ENCODE peak calls at places on chromosome 17, in ten cellular contexts. J, Q, N, D, C, O, U, R, S and L are unnamed samples.

GRCh38 chr17:21677126-21677910 is 15.0 kb upstream of the KCNJ18 start:
- DNase-seq in J (no peak), Q (no peak), N (no peak), D (no peak), C (no peak), O (no peak), U (no peak), R (no peak), S (no peak), L (no peak)

GRCh38 chr17:50945779-50946222 is 79.6 kb upstream of the TOB1 start:
- DNase-seq in J (no peak), Q (no peak), N (no peak), D (peak), C (no peak), O (no peak), U (no peak), R (no peak), S (no peak), L (no peak)

GRCh38 chr17:77301694-77302087 is 160.9 kb downstream of the SEC14L1 start:
- DNase-seq in J (no peak), Q (no peak), N (no peak), D (no peak), C (no peak), O (no peak), U (no peak), R (no peak), S (no peak), L (no peak)

GRCh38 chr17:48241770-48242497 is 134.4 kb downstream of the SNX11 start:
- DNase-seq in J (no peak), Q (no peak), N (no peak), D (no peak), C (no peak), O (no peak), U (no peak), R (no peak), S (no peak), L (no peak)

GRCh38 chr17:81034779-81035388 is at the start of gene BAIAP2:
- DNase-seq in J (peak), Q (peak), N (peak), D (peak), C (peak), O (peak), U (peak), R (peak), S (peak), L (peak)

GRCh38 chr17:36921131-36921851 is 16.0 kb upstream of the LHX1 start:
- DNase-seq in J (peak), Q (no peak), N (no peak), D (no peak), C (peak), O (peak), U (no peak), R (peak), S (no peak), L (peak)

GRCh38 chr17:58112970-58113631 is 29.9 kb downstream of the DYNLL2 start:
- DNase-seq in J (peak), Q (peak), N (peak), D (peak), C (peak), O (peak), U (peak), R (peak), S (peak), L (peak)

GRCh38 chr17:59746849-59747445 is 39.5 kb downstream of the VMP1 start:
- DNase-seq in J (peak), Q (no peak), N (peak), D (peak), C (peak), O (peak), U (no peak), R (peak), S (no peak), L (no peak)

GRCh38 chr17:16449121-16449570 is 33.8 kb downstream of the TRPV2 start:
- DNase-seq in J (no peak), Q (no peak), N (peak), D (no peak), C (no peak), O (no peak), U (no peak), R (no peak), S (no peak), L (no peak)

GRCh38 chr17:42472709-42473521 is 14.2 kb downstream of the ATP6V0A1 start:
- DNase-seq in J (peak), Q (no peak), N (peak), D (no peak), C (peak), O (no peak), U (no peak), R (peak), S (no peak), L (no peak)

GRCh38 chr17:2965621-2966275 is 97.7 kb downstream of the OR1D5 start:
- DNase-seq in J (peak), Q (no peak), N (peak), D (no peak), C (no peak), O (peak), U (no peak), R (peak), S (no peak), L (no peak)

GRCh38 chr17:71921726-71922320 is 199.0 kb upstream of the SOX9 start:
- DNase-seq in J (peak), Q (no peak), N (no peak), D (no peak), C (peak), O (no peak), U (no peak), R (peak), S (no peak), L (no peak)

GRCh38 chr17:45225051-45225700 is 3.5 kb downstream of the FMNL1 start:
- DNase-seq in J (peak), Q (no peak), N (no peak), D (no peak), C (no peak), O (no peak), U (no peak), R (peak), S (no peak), L (peak)

GRCh38 chr17:49738456-49739163 is 25.3 kb downstream of the FAM117A start:
- DNase-seq in J (no peak), Q (no peak), N (no peak), D (no peak), C (no peak), O (no peak), U (no peak), R (no peak), S (no peak), L (no peak)

GRCh38 chr17:37698132-37698615 is 46.7 kb downstream of the HNF1B start:
- DNase-seq in J (peak), Q (no peak), N (no peak), D (no peak), C (peak), O (no peak), U (no peak), R (peak), S (no peak), L (no peak)

GRCh38 chr17:57875109-57876022 is 25.5 kb upstream of the MRPS23 start:
- DNase-seq in J (peak), Q (peak), N (peak), D (no peak), C (peak), O (peak), U (no peak), R (peak), S (no peak), L (peak)

GRCh38 chr17:49696233-49696761 is 11.5 kb downstream of the SLC35B1 start:
- DNase-seq in J (no peak), Q (no peak), N (no peak), D (peak), C (no peak), O (no peak), U (no peak), R (no peak), S (peak), L (no peak)

GRCh38 chr17:31579265-31579664 is 187.8 kb downstream of the RAB11FIP4 start:
- DNase-seq in J (peak), Q (no peak), N (peak), D (no peak), C (peak), O (no peak), U (no peak), R (peak), S (no peak), L (peak)

GRCh38 chr17:9056566-9056965 is 35.3 kb downstream of the NTN1 start:
- DNase-seq in J (no peak), Q (peak), N (no peak), D (no peak), C (no peak), O (no peak), U (peak), R (no peak), S (no peak), L (no peak)

GRCh38 chr17:80063815-80064585 is 27.6 kb downstream of the CCDC40 start:
- DNase-seq in J (peak), Q (peak), N (peak), D (no peak), C (peak), O (no peak), U (peak), R (peak), S (no peak), L (no peak)

GRCh38 chr17:72467841-72468653 is 347.2 kb downstream of the SOX9 start:
- DNase-seq in J (peak), Q (peak), N (no peak), D (no peak), C (peak), O (no peak), U (peak), R (no peak), S (no peak), L (peak)

GRCh38 chr17:77753246-77753645 is 205.3 kb upstream of the TNRC6C start:
- DNase-seq in J (no peak), Q (no peak), N (no peak), D (no peak), C (no peak), O (no peak), U (no peak), R (no peak), S (no peak), L (no peak)

GRCh38 chr17:82791532-82791931 is 39.7 kb downstream of the TBCD start:
- DNase-seq in J (peak), Q (no peak), N (peak), D (no peak), C (peak), O (no peak), U (no peak), R (peak), S (no peak), L (no peak)

GRCh38 chr17:67990909-67991308 is 5.4 kb downstream of the C17orf58 start:
- DNase-seq in J (no peak), Q (no peak), N (no peak), D (no peak), C (no peak), O (no peak), U (no peak), R (no peak), S (no peak), L (no peak)

GRCh38 chr17:50134206-50135110 is 4.5 kb upstream of the SAMD14 start:
- DNase-seq in J (no peak), Q (no peak), N (no peak), D (no peak), C (no peak), O (no peak), U (no peak), R (peak), S (no peak), L (no peak)

GRCh38 chr17:80660527-80661198 is 116.0 kb downstream of the RPTOR start:
- DNase-seq in J (no peak), Q (no peak), N (no peak), D (no peak), C (no peak), O (no peak), U (no peak), R (no peak), S (no peak), L (no peak)

GRCh38 chr17:73292031-73292531 is 19.7 kb downstream of the CDC42EP4 start:
- DNase-seq in J (peak), Q (peak), N (peak), D (no peak), C (peak), O (no peak), U (no peak), R (peak), S (no peak), L (no peak)

GRCh38 chr17:78759203-78759968 is 22.7 kb downstream of the CYTH1 start:
- DNase-seq in J (peak), Q (no peak), N (no peak), D (no peak), C (no peak), O (no peak), U (no peak), R (no peak), S (no peak), L (peak)

GRCh38 chr17:83103200-83103937 is 24.0 kb downstream of the METRNL start:
- DNase-seq in J (no peak), Q (no peak), N (no peak), D (no peak), C (peak), O (no peak), U (peak), R (no peak), S (no peak), L (no peak)

GRCh38 chr17:82461827-82462524 is 3.4 kb downstream of the NARF start:
- DNase-seq in J (no peak), Q (no peak), N (no peak), D (no peak), C (no peak), O (peak), U (no peak), R (no peak), S (no peak), L (no peak)

GRCh38 chr17:68355093-68355492 is 63.8 kb downstream of the ARSG start:
- DNase-seq in J (no peak), Q (no peak), N (peak), D (no peak), C (no peak), O (no peak), U (no peak), R (peak), S (no peak), L (no peak)

GRCh38 chr17:40070895-40071719 is 8.3 kb downstream of the THRA start:
- DNase-seq in J (no peak), Q (no peak), N (no peak), D (no peak), C (peak), O (no peak), U (peak), R (no peak), S (no peak), L (peak)